ENCODE peak calls at places on chromosomes 12 and 14, in four cellular contexts. D, X, M and T are unnamed samples.

GRCh38 chr14:76919811-76920571 is 93.8 kb downstream of the LRRC74A start:
- DNase-seq in X (no peak), D (peak; percentile 93), M (peak; percentile 49), T (no peak)

GRCh38 chr12:128009108-128009507 is 257.9 kb upstream of the TMEM132C start:
- DNase-seq in X (no peak), M (no peak), D (no peak), T (no peak)

GRCh38 chr12:57126061-57126460 is 2.2 kb upstream of the LRP1 start:
- DNase-seq in X (no peak), M (no peak), D (no peak), T (no peak)

GRCh38 chr12:120224304-120225199 is 23.6 kb upstream of the RPLP0 start:
- DNase-seq in D (no peak), X (peak; percentile 17), M (no peak), T (no peak)

GRCh38 chr12:24982250-24982649 is 33.3 kb upstream of the BCAT1 start:
- DNase-seq in D (no peak), M (no peak), X (no peak), T (no peak)

GRCh38 chr12:92487138-92487485 is 215.7 kb upstream of the PLEKHG7 start:
- DNase-seq in X (no peak), M (no peak), D (no peak), T (no peak)

GRCh38 chr12:47408171-47408871 is 297.5 kb downstream of the RPAP3 start:
- DNase-seq in D (peak; percentile 61), M (peak; percentile 41), X (no peak), T (no peak)

GRCh38 chr12:70692681-70693288 is 55.6 kb upstream of the PTPRB start:
- DNase-seq in X (no peak), M (no peak), D (peak; percentile 20), T (no peak)

GRCh38 chr12:83505586-83505985 is 818.9 kb downstream of the TMTC2 start:
- DNase-seq in X (no peak), D (no peak), M (no peak), T (no peak)

GRCh38 chr12:122789637-122790036 is 15.3 kb downstream of the CCDC62 start:
- DNase-seq in D (no peak), X (no peak), M (no peak), T (no peak)

GRCh38 chr12:128693115-128693514 is 130.6 kb downstream of the SLC15A4 start:
- DNase-seq in D (no peak), M (no peak), X (no peak), T (no peak)